ENCODE peak calls at places on chromosomes 2 and 18, in four cellular contexts. One of them, this sample, is unnamed.

GRCh38 chr2:27721884-27722485 is 49.5 kb upstream of the MRPL33 start:
- DNase-seq in epithelial cell of esophagus: no peak
- DNase-seq in choroid plexus epithelial cell: no peak
- DNase-seq in brain microvascular endothelial cell: no peak
- DNase-seq in this sample: no peak

GRCh38 chr2:101991731-101992145 is at the start of gene IL1R2:
- DNase-seq in epithelial cell of esophagus: peak
- DNase-seq in choroid plexus epithelial cell: no peak
- DNase-seq in brain microvascular endothelial cell: no peak
- DNase-seq in this sample: no peak

GRCh38 chr2:197217561-197217960 is 93.0 kb downstream of the ANKRD44 start:
- DNase-seq in epithelial cell of esophagus: no peak
- DNase-seq in choroid plexus epithelial cell: no peak
- DNase-seq in brain microvascular endothelial cell: no peak
- DNase-seq in this sample: no peak

GRCh38 chr18:28112056-28112470 is 64.9 kb downstream of the CDH2 start:
- DNase-seq in epithelial cell of esophagus: peak
- DNase-seq in choroid plexus epithelial cell: peak
- DNase-seq in brain microvascular endothelial cell: peak
- DNase-seq in this sample: peak

GRCh38 chr2:25809646-25810045 is 68.6 kb downstream of the ASXL2 start:
- DNase-seq in epithelial cell of esophagus: no peak
- DNase-seq in choroid plexus epithelial cell: no peak
- DNase-seq in brain microvascular endothelial cell: no peak
- DNase-seq in this sample: no peak

GRCh38 chr18:33837191-33837590 is 259.2 kb downstream of the ASXL3 start:
- DNase-seq in epithelial cell of esophagus: peak
- DNase-seq in choroid plexus epithelial cell: no peak
- DNase-seq in brain microvascular endothelial cell: no peak
- DNase-seq in this sample: no peak

GRCh38 chr2:202814226-202814625 is 57.3 kb downstream of the ICA1L start:
- DNase-seq in epithelial cell of esophagus: no peak
- DNase-seq in choroid plexus epithelial cell: no peak
- DNase-seq in brain microvascular endothelial cell: no peak
- DNase-seq in this sample: no peak

GRCh38 chr18:24942144-24942543 is 409.8 kb downstream of the ZNF521 start:
- DNase-seq in epithelial cell of esophagus: no peak
- DNase-seq in choroid plexus epithelial cell: no peak
- DNase-seq in brain microvascular endothelial cell: no peak
- DNase-seq in this sample: no peak

GRCh38 chr2:1772868-1773267 is 28.6 kb upstream of the PXDN start:
- DNase-seq in epithelial cell of esophagus: no peak
- DNase-seq in choroid plexus epithelial cell: no peak
- DNase-seq in brain microvascular endothelial cell: no peak
- DNase-seq in this sample: no peak

GRCh38 chr18:32695534-32695933 is 77.3 kb downstream of the KLHL14 start:
- DNase-seq in epithelial cell of esophagus: peak
- DNase-seq in choroid plexus epithelial cell: no peak
- DNase-seq in brain microvascular endothelial cell: no peak
- DNase-seq in this sample: no peak

GRCh38 chr18:55034742-55035141 is 75.5 kb upstream of the CCDC68 start:
- DNase-seq in epithelial cell of esophagus: no peak
- DNase-seq in choroid plexus epithelial cell: no peak
- DNase-seq in brain microvascular endothelial cell: peak
- DNase-seq in this sample: no peak

GRCh38 chr2:30237346-30238142 is 6.2 kb downstream of the LBH start:
- DNase-seq in epithelial cell of esophagus: no peak
- DNase-seq in choroid plexus epithelial cell: no peak
- DNase-seq in brain microvascular endothelial cell: no peak
- DNase-seq in this sample: peak

GRCh38 chr18:10041180-10041579 is 127.4 kb downstream of the VAPA start:
- DNase-seq in epithelial cell of esophagus: no peak
- DNase-seq in choroid plexus epithelial cell: peak
- DNase-seq in brain microvascular endothelial cell: peak
- DNase-seq in this sample: peak

GRCh38 chr2:217108086-217108485 is 248.2 kb upstream of the TNP1 start:
- DNase-seq in epithelial cell of esophagus: peak
- DNase-seq in choroid plexus epithelial cell: no peak
- DNase-seq in brain microvascular endothelial cell: no peak
- DNase-seq in this sample: no peak

GRCh38 chr2:217105733-217106649 is 246.1 kb upstream of the TNP1 start:
- DNase-seq in epithelial cell of esophagus: peak
- DNase-seq in choroid plexus epithelial cell: peak
- DNase-seq in brain microvascular endothelial cell: peak
- DNase-seq in this sample: peak

GRCh38 chr2:217107480-217107879 is 247.6 kb upstream of the TNP1 start:
- DNase-seq in epithelial cell of esophagus: no peak
- DNase-seq in choroid plexus epithelial cell: no peak
- DNase-seq in brain microvascular endothelial cell: no peak
- DNase-seq in this sample: no peak

GRCh38 chr2:217108575-217109027 is 248.7 kb upstream of the TNP1 start:
- DNase-seq in epithelial cell of esophagus: no peak
- DNase-seq in choroid plexus epithelial cell: no peak
- DNase-seq in brain microvascular endothelial cell: no peak
- DNase-seq in this sample: no peak

DNA sequence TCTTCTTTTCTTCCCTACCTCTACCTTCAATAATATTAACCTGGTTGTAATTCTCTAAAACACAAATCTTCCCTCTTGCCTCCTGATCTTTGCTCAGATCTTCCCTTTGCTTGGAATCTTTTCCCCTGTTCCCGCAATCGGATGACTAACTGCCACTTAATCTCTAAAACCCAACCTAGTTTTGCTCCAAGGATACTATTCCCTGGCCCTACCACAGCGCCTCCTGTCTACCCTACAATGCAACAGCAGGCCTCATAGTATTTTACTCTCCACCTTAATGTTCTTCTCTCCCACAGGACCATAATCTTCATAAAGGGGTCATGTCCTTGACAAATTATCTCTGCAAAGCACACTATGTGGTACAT is 246.8 kb upstream of the TNP1 start:
- DNase-seq in epithelial cell of esophagus: peak
- DNase-seq in choroid plexus epithelial cell: peak
- DNase-seq in brain microvascular endothelial cell: peak
- DNase-seq in this sample: peak
- H3K4me3 ChIP-seq in epithelial cell of esophagus: no peak
- H3K4me3 ChIP-seq in choroid plexus epithelial cell: no peak
- H3K4me3 ChIP-seq in brain microvascular endothelial cell: no peak
- H3K4me3 ChIP-seq in this sample: no peak

GRCh38 chr2:144454466-144455287 is 65.2 kb downstream of the ZEB2 start:
- DNase-seq in epithelial cell of esophagus: no peak
- DNase-seq in choroid plexus epithelial cell: peak
- DNase-seq in brain microvascular endothelial cell: no peak
- DNase-seq in this sample: no peak

GRCh38 chr2:144453039-144453336 is 66.9 kb downstream of the ZEB2 start:
- DNase-seq in epithelial cell of esophagus: no peak
- DNase-seq in choroid plexus epithelial cell: peak
- DNase-seq in brain microvascular endothelial cell: peak
- DNase-seq in this sample: peak

GRCh38 chr2:144451443-144451842 is 68.5 kb downstream of the ZEB2 start:
- DNase-seq in epithelial cell of esophagus: no peak
- DNase-seq in choroid plexus epithelial cell: no peak
- DNase-seq in brain microvascular endothelial cell: no peak
- DNase-seq in this sample: no peak

GRCh38 chr2:144453486-144454158 is 66.3 kb downstream of the ZEB2 start:
- DNase-seq in epithelial cell of esophagus: no peak
- DNase-seq in choroid plexus epithelial cell: peak
- DNase-seq in brain microvascular endothelial cell: no peak
- DNase-seq in this sample: peak

DNA sequence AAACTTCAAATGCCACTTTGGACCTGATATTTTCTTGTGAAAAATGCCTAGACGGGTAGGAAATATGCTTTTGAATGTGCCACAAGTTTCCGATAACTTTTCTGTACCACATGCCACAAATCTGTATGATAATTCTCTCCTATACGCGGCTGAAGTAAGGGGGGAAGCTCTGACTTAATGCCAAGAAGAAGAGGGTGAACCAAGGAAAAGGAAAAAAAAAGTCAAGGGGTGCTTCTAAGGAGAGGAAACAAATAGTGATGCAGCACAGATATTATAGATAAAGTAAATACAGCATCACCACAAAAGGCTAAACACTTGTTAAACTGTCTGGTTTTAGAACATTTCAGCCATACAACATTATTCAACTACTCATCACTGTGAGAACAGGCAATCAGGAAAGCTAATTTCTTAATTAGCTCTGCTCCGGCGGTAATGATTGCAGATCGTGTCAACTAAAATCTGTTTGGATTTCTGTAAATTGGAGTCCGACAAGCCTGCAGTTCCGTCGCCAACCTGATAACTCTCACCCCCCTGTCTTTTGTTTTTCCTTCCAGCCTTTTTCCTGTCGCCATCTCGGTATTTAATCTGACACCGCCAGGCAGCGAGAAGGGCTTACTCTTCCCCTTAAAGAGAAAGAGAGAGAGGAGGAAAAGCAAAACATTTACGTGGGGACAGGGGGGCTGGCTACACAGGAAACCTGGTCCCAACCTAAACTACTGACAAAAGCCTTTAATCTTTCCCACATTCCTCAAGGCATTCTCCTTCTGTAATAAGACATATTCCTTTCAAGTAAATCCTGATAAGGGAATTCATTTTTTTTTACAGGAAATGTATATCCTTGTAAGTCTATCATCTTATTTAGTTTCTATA is 67.5 kb downstream of the ZEB2 start:
- DNase-seq in epithelial cell of esophagus: peak
- DNase-seq in choroid plexus epithelial cell: peak
- DNase-seq in brain microvascular endothelial cell: peak
- DNase-seq in this sample: peak
- TF ChIP-seq CTCF in epithelial cell of esophagus: peak
- TF ChIP-seq CTCF in choroid plexus epithelial cell: peak
- TF ChIP-seq CTCF in brain microvascular endothelial cell: peak
- TF ChIP-seq CTCF in this sample: peak

GRCh38 chr2:238226698-238227586 is 12.9 kb downstream of the HES6 start:
- DNase-seq in epithelial cell of esophagus: no peak
- DNase-seq in choroid plexus epithelial cell: no peak
- DNase-seq in brain microvascular endothelial cell: no peak
- DNase-seq in this sample: no peak

GRCh38 chr2:238225121-238225520 is 14.7 kb downstream of the HES6 start:
- DNase-seq in epithelial cell of esophagus: no peak
- DNase-seq in choroid plexus epithelial cell: no peak
- DNase-seq in brain microvascular endothelial cell: no peak
- DNase-seq in this sample: no peak

GRCh38 chr2:238227587-238228032 is 12.2 kb downstream of the HES6 start:
- DNase-seq in epithelial cell of esophagus: no peak
- DNase-seq in choroid plexus epithelial cell: no peak
- DNase-seq in brain microvascular endothelial cell: no peak
- DNase-seq in this sample: no peak

GRCh38 chr2:238224636-238225035 is 15.2 kb downstream of the HES6 start:
- DNase-seq in epithelial cell of esophagus: no peak
- DNase-seq in choroid plexus epithelial cell: no peak
- DNase-seq in brain microvascular endothelial cell: no peak
- DNase-seq in this sample: no peak

GRCh38 chr2:238225911-238226697 is 13.7 kb downstream of the HES6 start:
- DNase-seq in epithelial cell of esophagus: no peak
- DNase-seq in choroid plexus epithelial cell: peak
- DNase-seq in brain microvascular endothelial cell: peak
- DNase-seq in this sample: peak
- H3K4me3 ChIP-seq in epithelial cell of esophagus: no peak
- H3K4me3 ChIP-seq in choroid plexus epithelial cell: no peak
- H3K4me3 ChIP-seq in brain microvascular endothelial cell: no peak
- H3K4me3 ChIP-seq in this sample: no peak

GRCh38 chr2:148888003-148888501 is 13.0 kb downstream of the KIF5C start:
- DNase-seq in epithelial cell of esophagus: no peak
- DNase-seq in choroid plexus epithelial cell: no peak
- DNase-seq in brain microvascular endothelial cell: no peak
- DNase-seq in this sample: no peak
- TF ChIP-seq CTCF in epithelial cell of esophagus: no peak
- TF ChIP-seq CTCF in choroid plexus epithelial cell: no peak
- TF ChIP-seq CTCF in brain microvascular endothelial cell: peak
- TF ChIP-seq CTCF in this sample: no peak

GRCh38 chr2:122927710-122928249 is 1097.3 kb upstream of the CNTNAP5 start:
- DNase-seq in epithelial cell of esophagus: no peak
- DNase-seq in choroid plexus epithelial cell: no peak
- DNase-seq in brain microvascular endothelial cell: no peak
- DNase-seq in this sample: no peak
- H3K4me3 ChIP-seq in epithelial cell of esophagus: no peak
- H3K4me3 ChIP-seq in choroid plexus epithelial cell: no peak
- H3K4me3 ChIP-seq in brain microvascular endothelial cell: no peak
- H3K4me3 ChIP-seq in this sample: no peak

GRCh38 chr2:56183643-56184499 is at the start of gene CCDC85A:
- DNase-seq in epithelial cell of esophagus: peak
- DNase-seq in choroid plexus epithelial cell: peak
- DNase-seq in brain microvascular endothelial cell: peak
- DNase-seq in this sample: peak
- TF ChIP-seq CTCF in epithelial cell of esophagus: peak
- TF ChIP-seq CTCF in choroid plexus epithelial cell: peak
- TF ChIP-seq CTCF in brain microvascular endothelial cell: peak
- TF ChIP-seq CTCF in this sample: peak

GRCh38 chr2:64404002-64404731 is 49.8 kb upstream of the LGALSL start:
- DNase-seq in epithelial cell of esophagus: no peak
- DNase-seq in choroid plexus epithelial cell: peak
- DNase-seq in brain microvascular endothelial cell: peak
- DNase-seq in this sample: peak
- H3K4me3 ChIP-seq in epithelial cell of esophagus: no peak
- H3K4me3 ChIP-seq in choroid plexus epithelial cell: no peak
- H3K4me3 ChIP-seq in brain microvascular endothelial cell: no peak
- H3K4me3 ChIP-seq in this sample: no peak

DNA sequence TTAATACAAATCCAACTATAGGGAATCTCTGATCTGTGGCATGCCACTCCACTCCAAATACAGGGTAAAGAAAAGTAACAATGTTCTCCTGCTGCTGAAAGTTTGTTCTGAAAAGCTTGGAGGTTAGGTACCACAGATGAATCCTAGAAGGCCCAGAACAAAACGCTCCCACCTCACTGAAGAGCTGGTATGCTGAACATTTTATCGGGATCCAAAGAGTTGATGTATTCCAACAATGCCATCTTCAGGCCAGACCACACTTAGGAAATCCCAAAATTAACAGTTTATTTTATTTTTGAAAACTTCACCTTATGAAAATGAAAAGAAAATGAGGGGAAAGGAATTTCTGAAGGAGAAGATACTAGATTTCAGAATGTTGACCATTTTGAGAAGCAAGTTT is 145.1 kb upstream of the CDH19 start:
- DNase-seq in epithelial cell of esophagus: peak
- DNase-seq in choroid plexus epithelial cell: peak
- DNase-seq in brain microvascular endothelial cell: peak
- DNase-seq in this sample: no peak
- TF ChIP-seq CTCF in epithelial cell of esophagus: peak
- TF ChIP-seq CTCF in choroid plexus epithelial cell: peak
- TF ChIP-seq CTCF in brain microvascular endothelial cell: peak
- TF ChIP-seq CTCF in this sample: no peak

GRCh38 chr2:162487816-162488215 is 143.9 kb downstream of the GCA start:
- DNase-seq in epithelial cell of esophagus: no peak
- DNase-seq in choroid plexus epithelial cell: no peak
- DNase-seq in brain microvascular endothelial cell: no peak
- DNase-seq in this sample: no peak
- H3K4me3 ChIP-seq in epithelial cell of esophagus: no peak
- H3K4me3 ChIP-seq in choroid plexus epithelial cell: no peak
- H3K4me3 ChIP-seq in brain microvascular endothelial cell: no peak
- H3K4me3 ChIP-seq in this sample: no peak

GRCh38 chr2:128695646-128696240 is 377.1 kb upstream of the HS6ST1 start:
- DNase-seq in epithelial cell of esophagus: no peak
- DNase-seq in choroid plexus epithelial cell: no peak
- DNase-seq in brain microvascular endothelial cell: no peak
- DNase-seq in this sample: no peak
- TF ChIP-seq CTCF in epithelial cell of esophagus: no peak
- TF ChIP-seq CTCF in choroid plexus epithelial cell: no peak
- TF ChIP-seq CTCF in brain microvascular endothelial cell: no peak
- TF ChIP-seq CTCF in this sample: no peak